ENCODE peak calls at places on chromosomes 7 and 10, in ten cellular contexts. V, U, H, F, K, I, D, O, R and Q are unnamed samples.

GRCh38 chr10:77591238-77591880 is 46.2 kb downstream of the KCNMA1 start:
- DNase-seq in V (peak), U (no peak), H (no peak), F (no peak), K (no peak), I (no peak), D (no peak), O (no peak), R (no peak), Q (peak)

GRCh38 chr10:72034040-72034499 is 54.3 kb downstream of the SPOCK2 start:
- DNase-seq in V (no peak), U (no peak), H (no peak), F (no peak), K (peak), I (no peak), D (no peak), O (no peak), R (no peak), Q (no peak)

GRCh38 chr10:109957092-109957797 is 33.9 kb upstream of the XPNPEP1 start:
- DNase-seq in V (peak), U (no peak), H (no peak), F (no peak), K (no peak), I (no peak), D (no peak), O (no peak), R (no peak), Q (no peak)

GRCh38 chr10:2772791-2773644 is 294.3 kb upstream of the PFKP start:
- DNase-seq in V (no peak), U (peak), H (no peak), F (no peak), K (peak), I (no peak), D (no peak), O (no peak), R (no peak), Q (no peak)

GRCh38 chr10:9305018-9305655 is 1250.6 kb downstream of the GATA3 start:
- DNase-seq in V (no peak), U (no peak), H (no peak), F (no peak), K (no peak), I (no peak), D (no peak), O (no peak), R (no peak), Q (peak)

GRCh38 chr7:44290250-44290616 is 35.2 kb downstream of the CAMK2B start:
- DNase-seq in V (peak), U (no peak), H (no peak), F (no peak), K (peak), I (peak), D (no peak), O (no peak), R (no peak), Q (no peak)

GRCh38 chr7:47496064-47496665 is 85.7 kb downstream of the TNS3 start:
- DNase-seq in V (no peak), U (no peak), H (no peak), F (no peak), K (no peak), I (no peak), D (no peak), O (no peak), R (no peak), Q (no peak)

GRCh38 chr7:98679741-98680140 is 62.7 kb downstream of the NPTX2 start:
- DNase-seq in V (no peak), U (no peak), H (no peak), F (no peak), K (no peak), I (no peak), D (no peak), O (no peak), R (no peak), Q (no peak)

GRCh38 chr7:88302486-88302885 is 4.2 kb downstream of the STEAP4 start:
- DNase-seq in V (no peak), U (no peak), H (no peak), F (no peak), K (no peak), I (no peak), D (no peak), O (no peak), R (no peak), Q (no peak)

GRCh38 chr10:7667262-7668141 is 736 bp upstream of the ITIH5 start:
- DNase-seq in V (peak), U (no peak), H (no peak), F (no peak), K (peak), I (no peak), D (no peak), O (no peak), R (peak), Q (no peak)

GRCh38 chr7:44104880-44105771 is 981 bp downstream of the AEBP1 start:
- DNase-seq in V (no peak), U (no peak), H (no peak), F (peak), K (peak), I (no peak), D (no peak), O (no peak), R (peak), Q (no peak)

GRCh38 chr10:83991986-83992753 is 147.1 kb upstream of the GHITM start:
- DNase-seq in V (peak), U (no peak), H (no peak), F (peak), K (peak), I (no peak), D (peak), O (no peak), R (no peak), Q (peak)

GRCh38 chr10:86035791-86036543 is 330.6 kb downstream of the GRID1 start:
- DNase-seq in V (peak), U (no peak), H (no peak), F (no peak), K (no peak), I (no peak), D (no peak), O (no peak), R (no peak), Q (no peak)

GRCh38 chr10:102306006-102306405 is 60.7 kb downstream of the GBF1 start:
- DNase-seq in V (no peak), U (no peak), H (no peak), F (no peak), K (no peak), I (no peak), D (no peak), O (no peak), R (no peak), Q (no peak)

GRCh38 chr10:70269741-70270140 is 14.1 kb downstream of the NPFFR1 start:
- DNase-seq in V (no peak), U (no peak), H (no peak), F (no peak), K (no peak), I (no peak), D (no peak), O (no peak), R (no peak), Q (no peak)

GRCh38 chr7:2436341-2437104 is 33.1 kb downstream of the CHST12 start:
- DNase-seq in V (no peak), U (no peak), H (no peak), F (no peak), K (no peak), I (no peak), D (no peak), O (no peak), R (no peak), Q (no peak)

GRCh38 chr10:88117227-88117626 is 253.8 kb downstream of the PTEN start:
- DNase-seq in V (no peak), U (no peak), H (peak), F (no peak), K (peak), I (no peak), D (no peak), O (no peak), R (no peak), Q (no peak)

GRCh38 chr10:15387021-15387420 is 15.9 kb upstream of the FAM171A1 start:
- DNase-seq in V (no peak), U (no peak), H (no peak), F (no peak), K (no peak), I (no peak), D (no peak), O (no peak), R (no peak), Q (no peak)

GRCh38 chr10:93481931-93482834 is at the start of gene MYOF:
- DNase-seq in V (peak), U (peak), H (no peak), F (no peak), K (peak), I (peak), D (peak), O (no peak), R (peak), Q (peak)

GRCh38 chr7:76340617-76341131 is 18.1 kb downstream of the YWHAG start:
- DNase-seq in V (no peak), U (no peak), H (no peak), F (no peak), K (no peak), I (no peak), D (no peak), O (no peak), R (no peak), Q (no peak)

GRCh38 chr10:5890519-5890878 is 456 bp downstream of the FBH1 start:
- DNase-seq in V (peak), U (no peak), H (no peak), F (peak), K (no peak), I (no peak), D (no peak), O (no peak), R (no peak), Q (peak)

GRCh38 chr10:126975221-126975620 is 70.0 kb downstream of the DOCK1 start:
- DNase-seq in V (no peak), U (no peak), H (no peak), F (no peak), K (no peak), I (no peak), D (no peak), O (no peak), R (no peak), Q (no peak)

GRCh38 chr7:81285142-81285871 is 366.5 kb upstream of the SEMA3C start:
- DNase-seq in V (no peak), U (no peak), H (no peak), F (no peak), K (no peak), I (no peak), D (no peak), O (peak), R (no peak), Q (no peak)

GRCh38 chr7:69932034-69932628 is 333.9 kb downstream of the AUTS2 start:
- DNase-seq in V (peak), U (no peak), H (no peak), F (no peak), K (peak), I (no peak), D (no peak), O (no peak), R (peak), Q (peak)

GRCh38 chr7:131145770-131146169 is 181.9 kb upstream of the MKLN1 start:
- DNase-seq in V (no peak), U (no peak), H (no peak), F (no peak), K (no peak), I (no peak), D (no peak), O (no peak), R (no peak), Q (no peak)

GRCh38 chr10:5303504-5303903 is 61.3 kb upstream of the UCN3 start:
- DNase-seq in V (no peak), U (no peak), H (no peak), F (no peak), K (no peak), I (no peak), D (no peak), O (no peak), R (no peak), Q (no peak)